ENCODE peak calls at places on chromosomes 16 and 17, in five cellular contexts. Y, L, I, D and S are unnamed samples.

GRCh38 chr17:14297161-14297851 is 3.6 kb upstream of the HS3ST3B1 start:
- DNase-seq in Y (peak), L (peak), I (peak), D (no peak), S (peak)

GRCh38 chr17:13352747-13353415 is 248.8 kb downstream of the HS3ST3A1 start:
- DNase-seq in Y (no peak), L (no peak), I (no peak), D (no peak), S (no peak)

GRCh38 chr16:70725024-70725911 is 39.4 kb upstream of the MTSS2 start:
- DNase-seq in Y (no peak), L (no peak), I (no peak), D (no peak), S (no peak)

GRCh38 chr17:67139784-67140665 is 95.7 kb downstream of the CACNG1 start:
- DNase-seq in Y (peak), L (no peak), I (no peak), D (peak), S (peak)

GRCh38 chr16:25925466-25925865 is 233.7 kb downstream of the HS3ST4 start:
- DNase-seq in Y (no peak), L (no peak), I (no peak), D (no peak), S (no peak)

GRCh38 chr16:47475786-47476185 is 14.7 kb downstream of the PHKB start:
- DNase-seq in Y (no peak), L (no peak), I (no peak), D (peak), S (peak)

GRCh38 chr17:1390422-1391367 is 9.3 kb downstream of the YWHAE start:
- DNase-seq in Y (no peak), L (no peak), I (no peak), D (peak), S (peak)

GRCh38 chr16:69320731-69321073 is 9.6 kb downstream of the VPS4A start:
- DNase-seq in Y (no peak), L (no peak), I (no peak), D (no peak), S (no peak)

GRCh38 chr16:4372578-4373355 is 1.1 kb downstream of the VASN start:
- DNase-seq in Y (no peak), L (no peak), I (peak), D (peak), S (no peak)

GRCh38 chr17:13541032-13541480 is 60.7 kb downstream of the HS3ST3A1 start:
- DNase-seq in Y (no peak), L (no peak), I (no peak), D (peak), S (peak)

GRCh38 chr16:17414421-17414820 is 56.3 kb downstream of the XYLT1 start:
- DNase-seq in Y (no peak), L (no peak), I (no peak), D (no peak), S (no peak)

GRCh38 chr16:17414916-17415315 is 55.8 kb downstream of the XYLT1 start:
- DNase-seq in Y (no peak), L (no peak), I (no peak), D (no peak), S (no peak)

GRCh38 chr16:17419266-17419665 is 51.5 kb downstream of the XYLT1 start:
- DNase-seq in Y (no peak), L (no peak), I (no peak), D (no peak), S (no peak)

GRCh38 chr16:17417740-17418139 is 53.0 kb downstream of the XYLT1 start:
- DNase-seq in Y (no peak), L (no peak), I (no peak), D (no peak), S (no peak)

GRCh38 chr16:17416461-17417221 is 54.1 kb downstream of the XYLT1 start:
- DNase-seq in Y (peak), L (no peak), I (peak), D (peak), S (no peak)
- H3K4me3 ChIP-seq in Y (no peak), L (no peak), I (no peak), D (no peak), S (no peak)

DNA sequence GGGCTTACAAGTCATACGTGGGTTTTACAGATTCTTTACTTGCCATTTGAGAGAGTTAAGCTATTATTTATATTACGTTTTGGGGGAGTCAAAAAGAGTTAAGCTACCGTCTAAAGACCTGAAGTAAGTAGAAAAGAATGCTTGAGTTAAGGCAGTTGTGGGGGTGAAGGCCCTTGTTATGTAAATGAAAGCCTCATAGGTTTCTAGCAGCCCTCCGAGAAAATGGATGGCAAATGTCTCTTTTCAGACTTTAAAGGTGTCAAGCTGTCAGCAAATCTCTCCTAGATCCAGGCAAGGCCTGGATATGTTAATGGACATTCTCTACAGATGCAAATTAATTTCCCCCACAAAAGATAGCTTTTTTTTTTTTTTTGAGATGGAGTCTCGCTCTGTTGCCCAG is 7.2 kb upstream of the EIF4A3 start:
- DNase-seq in Y (peak), L (no peak), I (no peak), D (no peak), S (no peak)
- H2AFZ ChIP-seq in Y (no peak), L (no peak), I (no peak), D (no peak), S (no peak)

GRCh38 chr17:72515291-72516065 is 394.7 kb downstream of the SOX9 start:
- DNase-seq in Y (no peak), L (no peak), I (peak), D (peak), S (no peak)
- H3K4me3 ChIP-seq in Y (no peak), L (no peak), I (no peak), D (no peak), S (no peak)

GRCh38 chr17:46080118-46081017 is 81.3 kb downstream of the STH start:
- DNase-seq in Y (no peak), L (no peak), I (no peak), D (no peak), S (no peak)
- H2AFZ ChIP-seq in Y (no peak), L (no peak), I (no peak), D (no peak), S (no peak)

GRCh38 chr16:57798953-57799618 is 3.2 kb downstream of the KIFC3 start:
- DNase-seq in Y (no peak), L (no peak), I (peak), D (no peak), S (no peak)
- H3K4me3 ChIP-seq in Y (no peak), L (no peak), I (peak), D (no peak), S (no peak)

GRCh38 chr16:84616515-84616914 is 1.4 kb downstream of the COTL1 start:
- DNase-seq in Y (no peak), L (peak), I (no peak), D (no peak), S (no peak)

GRCh38 chr16:84619103-84619460 is 1.2 kb upstream of the COTL1 start:
- DNase-seq in Y (no peak), L (no peak), I (no peak), D (no peak), S (no peak)

GRCh38 chr16:84617068-84617630 is 729 bp downstream of the COTL1 start:
- DNase-seq in Y (no peak), L (no peak), I (peak), D (no peak), S (peak)

GRCh38 chr16:84617631-84618427 is at the start of gene COTL1:
- DNase-seq in Y (peak), L (peak), I (peak), D (peak), S (peak)

DNA sequence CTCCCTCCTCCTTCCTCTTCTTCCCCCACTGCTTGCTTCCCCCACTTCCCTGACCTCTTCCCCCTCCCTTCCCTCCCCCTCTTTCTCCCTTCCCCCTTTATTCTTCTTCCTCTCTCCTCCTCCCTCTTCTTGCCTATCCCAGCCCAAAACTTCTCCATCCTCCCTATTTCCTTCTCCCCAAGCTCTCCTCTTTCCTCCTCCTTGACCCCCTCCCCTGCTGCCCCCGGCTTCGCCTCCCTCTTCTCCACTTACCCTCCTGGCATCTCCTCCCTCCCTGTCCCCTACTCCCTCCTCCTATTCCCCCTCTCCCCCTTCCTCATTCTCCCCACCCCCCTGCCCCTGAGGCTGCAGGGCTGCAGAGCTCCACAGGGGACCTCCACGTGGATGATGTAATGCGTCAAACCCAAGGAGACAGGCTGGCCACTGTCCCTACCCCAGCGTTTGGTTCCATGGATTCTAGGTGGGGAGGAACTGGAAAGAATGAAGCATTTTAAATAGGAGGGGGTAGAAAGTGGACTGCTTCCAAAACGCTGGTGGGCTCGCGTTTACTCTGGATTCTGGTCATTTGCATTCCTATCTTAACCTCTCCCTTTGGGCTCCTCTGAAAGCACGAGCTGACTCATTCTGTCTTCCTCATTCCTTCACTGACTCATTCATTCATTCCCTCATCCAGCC is 687 bp upstream of the COTL1 start:
- DNase-seq in Y (peak), L (peak), I (peak), D (peak), S (peak)
- H2AFZ ChIP-seq in Y (peak), L (peak), I (peak), D (peak), S (peak)

GRCh38 chr17:2396568-2397246 is 4.2 kb downstream of the MNT start:
- DNase-seq in Y (peak), L (peak), I (peak), D (peak), S (peak)
- H3K4me3 ChIP-seq in Y (peak), L (no peak), I (peak), D (peak), S (peak)

DNA sequence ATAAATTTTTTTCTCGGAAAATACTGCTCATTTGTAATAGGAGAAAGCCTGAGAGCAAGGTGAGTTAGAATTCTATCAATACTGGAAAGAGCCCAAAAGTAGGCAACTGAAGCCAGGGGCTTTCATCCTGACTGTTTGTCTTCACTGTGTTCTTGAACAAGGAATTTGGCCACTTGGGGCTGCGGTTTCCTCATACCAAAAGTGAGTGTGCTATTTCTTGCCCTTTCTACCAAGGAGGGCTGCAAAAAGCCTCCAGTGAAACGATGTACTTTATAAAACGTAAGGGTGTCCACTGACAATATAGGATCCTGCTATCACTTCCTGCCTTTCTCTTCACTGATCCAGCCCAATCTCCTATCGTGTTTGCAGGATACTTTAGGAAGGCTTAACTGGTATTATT is 219.5 kb upstream of the NOG start:
- DNase-seq in Y (peak), L (no peak), I (no peak), D (no peak), S (no peak)
- H2AFZ ChIP-seq in Y (no peak), L (no peak), I (no peak), D (no peak), S (no peak)

GRCh38 chr17:7703584-7704574 is 1.1 kb upstream of the EFNB3 start:
- DNase-seq in Y (peak), L (peak), I (peak), D (no peak), S (peak)
- H3K4me3 ChIP-seq in Y (peak), L (no peak), I (peak), D (no peak), S (peak)